ENCODE peak calls at places on chromosomes 2 and 18, in seven cellular contexts. D, M, J, E, T, Q and O are unnamed samples.

GRCh38 chr18:31819106-31819924 is 58.6 kb upstream of the SLC25A52 start:
- DNase-seq in D (no peak), M (no peak), J (no peak), E (peak; percentile 52), T (no peak), Q (no peak), O (no peak)

GRCh38 chr2:96687266-96687665 is 44.7 kb downstream of the FER1L5 start:
- DNase-seq in D (no peak), M (no peak), J (no peak), E (no peak), T (no peak), Q (no peak), O (no peak)

GRCh38 chr2:144519934-144520717 is at the start of gene ZEB2:
- DNase-seq in D (peak; percentile 91), M (peak; percentile 72), J (peak; percentile 81), E (no peak), T (no peak), Q (peak; percentile 69), O (no peak)

GRCh38 chr2:167689444-167689843 is 558.0 kb downstream of the STK39 start:
- DNase-seq in D (no peak), M (no peak), J (no peak), E (peak; percentile 4), T (no peak), Q (no peak), O (no peak)

GRCh38 chr2:157127249-157128012 is 130.1 kb upstream of the GALNT5 start:
- DNase-seq in D (no peak), M (no peak), J (no peak), E (no peak), T (no peak), Q (no peak), O (no peak)

GRCh38 chr2:218883491-218884490 is 3.1 kb downstream of the WNT10A start:
- DNase-seq in D (no peak), M (no peak), J (no peak), E (peak; percentile 41), T (no peak), Q (peak; percentile 92), O (no peak)

GRCh38 chr2:188976545-188977268 is 2.5 kb downstream of the COL3A1 start:
- DNase-seq in D (no peak), M (no peak), J (no peak), E (peak; percentile 66), T (no peak), Q (no peak), O (no peak)

GRCh38 chr18:39198376-39198775 is 1632.8 kb upstream of the CELF4 start:
- DNase-seq in D (no peak), M (no peak), J (no peak), E (peak; percentile 82), T (no peak), Q (no peak), O (no peak)

DNA sequence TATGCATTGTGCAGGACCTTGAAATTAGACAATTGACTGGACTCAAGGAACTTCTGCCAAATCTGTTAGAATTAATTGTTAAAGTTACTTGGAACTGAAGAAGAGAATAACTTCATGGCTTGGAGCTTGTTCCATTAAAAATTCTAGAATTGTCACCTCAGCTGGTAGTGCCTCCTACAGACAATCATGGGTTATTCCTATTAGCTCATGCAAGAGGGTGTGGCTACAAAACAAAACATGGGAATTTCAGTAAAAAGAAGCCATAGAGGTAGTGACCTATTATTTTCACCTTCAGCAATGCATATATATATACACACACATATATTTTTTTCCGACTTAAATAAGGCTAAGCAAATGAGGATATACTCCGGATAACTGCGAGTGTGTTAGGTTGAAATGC is 181.9 kb upstream of the DTNA start:
- DNase-seq in D (no peak), M (no peak), J (no peak), E (no peak), T (no peak), Q (no peak), O (no peak)
- TF ChIP-seq CTCF in D (no peak), M (no peak), J (no peak), E (no peak), T (no peak), Q (no peak), O (no peak)

DNA sequence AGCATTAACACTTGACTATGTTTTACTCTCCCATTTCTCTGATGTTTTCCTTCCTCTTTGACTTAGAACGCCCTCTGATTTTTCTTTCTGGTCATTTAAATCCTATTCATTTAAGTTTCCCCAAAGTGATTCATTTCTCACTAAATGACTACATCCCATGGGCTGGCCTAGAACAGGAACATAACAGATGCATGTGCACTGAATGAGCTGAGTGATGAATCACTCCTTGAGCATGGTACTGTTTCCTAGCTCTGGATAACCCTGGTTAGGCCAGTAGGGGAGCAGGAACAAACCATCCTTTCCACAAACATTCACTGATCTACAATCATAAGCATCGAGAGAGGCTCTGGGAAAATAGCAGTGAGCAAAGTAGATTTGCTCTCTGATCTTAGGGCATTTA is 221.9 kb upstream of the SETBP1 start:
- DNase-seq in D (no peak), M (no peak), J (no peak), E (peak; percentile 92), T (no peak), Q (no peak), O (no peak)
- TF ChIP-seq CTCF in D (no peak), M (no peak), J (no peak), E (peak; percentile 8), T (no peak), Q (no peak), O (no peak)

GRCh38 chr2:121479882-121480522 is 50.7 kb upstream of the RNU4ATAC start:
- DNase-seq in D (no peak), M (no peak), J (no peak), E (peak; percentile 40), T (no peak), Q (no peak), O (no peak)
- TF ChIP-seq CTCF in D (no peak), M (no peak), J (no peak), E (peak; percentile 59), T (no peak), Q (no peak), O (no peak)

GRCh38 chr2:127022817-127023216 is 84.1 kb downstream of the BIN1 start:
- DNase-seq in D (peak; percentile 71), M (no peak), J (no peak), E (no peak), T (no peak), Q (no peak), O (no peak)

GRCh38 chr2:127023504-127023903 is 83.5 kb downstream of the BIN1 start:
- DNase-seq in D (no peak), M (no peak), J (no peak), E (no peak), T (no peak), Q (no peak), O (no peak)

GRCh38 chr2:127024769-127025356 is 82.1 kb downstream of the BIN1 start:
- DNase-seq in D (peak; percentile 85), M (no peak), J (no peak), E (peak; percentile 29), T (no peak), Q (no peak), O (peak; percentile 25)

GRCh38 chr2:127027715-127028114 is 79.2 kb downstream of the BIN1 start:
- DNase-seq in D (no peak), M (no peak), J (no peak), E (no peak), T (no peak), Q (no peak), O (no peak)

GRCh38 chr2:127025357-127026062 is 81.4 kb downstream of the BIN1 start:
- DNase-seq in D (peak; percentile 92), M (peak; percentile 51), J (peak; percentile 72), E (peak; percentile 52), T (no peak), Q (peak; percentile 59), O (peak; percentile 58)
- TF ChIP-seq CTCF in D (no peak), M (peak; percentile 39), J (no peak), E (peak; percentile 31), T (no peak), Q (no peak), O (peak; percentile 55)

DNA sequence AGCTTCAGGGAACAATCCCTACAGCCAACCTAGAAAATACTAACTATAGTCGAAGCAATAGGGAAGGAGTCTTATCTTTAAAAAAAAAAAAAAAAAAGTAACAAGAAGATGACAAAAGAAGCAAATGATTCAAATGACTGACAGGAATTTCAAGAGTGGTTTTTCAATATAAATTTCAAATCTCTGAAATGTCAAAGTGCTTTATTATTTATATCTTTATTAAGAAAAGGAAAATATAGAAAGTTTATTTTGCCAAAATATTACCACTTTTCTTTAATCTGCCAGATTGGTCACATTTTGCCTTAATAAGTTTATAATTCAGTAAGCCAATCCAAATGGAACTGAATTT is 63.5 kb upstream of the HNRNPA3 start:
- DNase-seq in D (no peak), M (no peak), J (no peak), E (no peak), T (no peak), Q (no peak), O (no peak)
- TF ChIP-seq CTCF in D (no peak), M (peak; percentile 11), J (no peak), E (no peak), T (no peak), Q (peak; percentile 71), O (no peak)

GRCh38 chr2:40213616-40214015 is 238.3 kb downstream of the SLC8A1 start:
- DNase-seq in D (no peak), M (no peak), J (no peak), E (no peak), T (no peak), Q (no peak), O (no peak)

GRCh38 chr2:40209728-40210127 is 242.2 kb downstream of the SLC8A1 start:
- DNase-seq in D (no peak), M (no peak), J (no peak), E (no peak), T (no peak), Q (no peak), O (no peak)

GRCh38 chr2:40210968-40211353 is 240.9 kb downstream of the SLC8A1 start:
- DNase-seq in D (no peak), M (no peak), J (no peak), E (no peak), T (no peak), Q (no peak), O (no peak)

GRCh38 chr2:40210344-40210967 is 241.4 kb downstream of the SLC8A1 start:
- DNase-seq in D (no peak), M (no peak), J (no peak), E (no peak), T (no peak), Q (no peak), O (no peak)

DNA sequence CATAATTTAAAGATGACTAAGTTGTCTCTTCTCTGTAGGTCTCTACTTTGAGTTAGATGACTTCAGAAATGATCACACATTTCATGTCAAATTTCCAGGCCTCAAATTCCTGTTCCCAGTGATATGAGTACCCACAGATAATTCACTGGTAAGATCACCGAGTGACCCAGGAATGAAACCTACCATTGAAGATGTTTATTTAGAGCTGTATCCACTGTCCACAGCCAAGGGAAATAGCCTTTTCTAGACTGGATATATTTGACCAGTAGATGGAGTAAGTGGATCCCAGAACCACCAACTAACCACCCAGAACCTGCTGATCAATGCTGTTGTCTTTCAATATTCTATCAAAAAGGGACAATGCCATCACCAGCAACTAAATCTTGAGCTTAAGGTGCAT is 238.8 kb downstream of the SLC8A1 start:
- DNase-seq in D (no peak), M (no peak), J (no peak), E (no peak), T (no peak), Q (no peak), O (no peak)
- TF ChIP-seq CTCF in D (no peak), M (peak; percentile 57), J (no peak), E (peak; percentile 37), T (peak; percentile 24), Q (no peak), O (peak; percentile 15)

GRCh38 chr18:23452728-23453656 is at the start of gene RIOK3:
- DNase-seq in D (peak; percentile 100), M (peak; percentile 97), J (peak; percentile 98), E (peak; percentile 87), T (peak; percentile 86), Q (peak; percentile 90), O (peak; percentile 92)
- TF ChIP-seq CTCF in D (no peak), M (no peak), J (no peak), E (no peak), T (no peak), Q (no peak), O (no peak)